ENCODE peak calls at places on chromosomes 13 and 19, in six cellular contexts. F is AG09309; D is left ventricle myocardium inferior; N is stimulated activated CD8-positive, alpha-beta memory T cell treated with anti-CD3 and anti-CD28 coated beads, Interleukin-12 subunit alpha, Interleukin-12 subunit beta, amount 100 ng/mL, for 1 hour; U is upper lobe of right lung; Z is GOT3. R is an unnamed sample.

GRCh38 chr19:661427-662196 is 1.4 kb downstream of the RNF126 start:
- DNase-seq in F (no peak), D (no peak), N (peak; percentile 55), U (no peak), Z (no peak), R (no peak)

GRCh38 chr13:101218484-101218883 is 197.8 kb downstream of the NALCN start:
- DNase-seq in F (no peak), D (no peak), N (no peak), U (no peak), Z (no peak), R (no peak)

GRCh38 chr13:22061371-22061805 is 390.5 kb downstream of the FGF9 start:
- DNase-seq in F (no peak), D (no peak), N (peak; percentile 17), U (no peak), Z (no peak), R (no peak)

GRCh38 chr13:30985637-30986205 is 53.3 kb downstream of the TEX26 start:
- DNase-seq in F (no peak), D (no peak), N (no peak), U (no peak), Z (no peak), R (no peak)

GRCh38 chr13:49421391-49421790 is 22.5 kb downstream of the CAB39L start:
- DNase-seq in F (no peak), D (no peak), N (no peak), U (no peak), Z (no peak), R (no peak)

GRCh38 chr19:3098515-3099346 is 4.6 kb downstream of the GNA11 start:
- DNase-seq in F (no peak), D (peak; percentile 86), N (no peak), U (peak; percentile 79), Z (no peak), R (no peak)

GRCh38 chr19:35247526-35248309 is 1.1 kb upstream of the LSR start:
- DNase-seq in F (no peak), D (no peak), N (peak; percentile 38), U (peak; percentile 92), Z (no peak), R (peak; percentile 89)

GRCh38 chr19:29662604-29663404 is 2.5 kb upstream of the PLEKHF1 start:
- DNase-seq in F (peak; percentile 83), D (peak; percentile 60), N (no peak), U (peak; percentile 65), Z (peak; percentile 34), R (no peak)

GRCh38 chr13:73090116-73090811 is 31.5 kb downstream of the KLF5 start:
- DNase-seq in F (peak; percentile 46), D (no peak), N (no peak), U (no peak), Z (no peak), R (no peak)